ENCODE peak calls at places on chromosomes 11 and 22, in ten cellular contexts. R, D, A, O, K, M, L, S, U and I are unnamed samples.

GRCh38 chr11:125221499-125221898 is 56.9 kb downstream of the PKNOX2 start:
- DNase-seq in L (no peak), K (no peak), O (no peak), D (no peak), S (no peak), M (no peak), U (no peak), A (no peak), R (no peak), I (no peak)

GRCh38 chr22:25139062-25139461 is 60.6 kb upstream of the CRYBB3 start:
- DNase-seq in U (no peak), K (no peak), L (no peak), A (no peak), D (no peak), S (peak; percentile 63), M (no peak), R (no peak), O (no peak), I (no peak)

GRCh38 chr22:30078320-30079311 is 1.6 kb upstream of the HORMAD2 start:
- DNase-seq in K (no peak), D (no peak), S (no peak), M (peak; percentile 16), R (no peak), L (no peak), A (no peak), U (no peak), O (no peak), I (peak; percentile 62)

GRCh38 chr11:120198787-120199469 is 11.9 kb upstream of the OAF start:
- DNase-seq in M (no peak), S (no peak), L (no peak), D (no peak), K (no peak), R (no peak), A (no peak), O (no peak), U (no peak), I (no peak)

GRCh38 chr11:93729129-93729616 is 12.1 kb downstream of the TAF1D start:
- DNase-seq in O (no peak), A (no peak), D (no peak), S (no peak), M (no peak), L (no peak), K (no peak), R (no peak), U (no peak), I (no peak)

GRCh38 chr22:45448431-45448830 is 34.9 kb downstream of the RIBC2 start:
- DNase-seq in A (no peak), D (no peak), U (no peak), K (no peak), S (peak; percentile 47), L (no peak), M (no peak), O (no peak), R (no peak), I (no peak)

GRCh38 chr11:13256216-13256615 is 21.4 kb upstream of the BMAL1 start:
- DNase-seq in O (no peak), D (no peak), L (no peak), K (no peak), M (no peak), R (no peak), S (no peak), U (no peak), A (no peak), I (no peak)

GRCh38 chr22:37547249-37547741 is 13.0 kb upstream of the CDC42EP1 start:
- DNase-seq in A (peak; percentile 17), D (no peak), O (no peak), K (no peak), L (no peak), S (no peak), R (no peak), M (no peak), U (no peak), I (no peak)

GRCh38 chr11:102451693-102452460 is 688 bp downstream of the TMEM123 start:
- DNase-seq in U (peak; percentile 38), A (peak; percentile 63), K (no peak), S (peak; percentile 67), L (peak; percentile 74), D (peak; percentile 67), M (peak; percentile 49), R (peak; percentile 39), O (peak; percentile 54), I (peak; percentile 89)

GRCh38 chr11:128497057-128497957 is 90.1 kb downstream of the ETS1 start:
- DNase-seq in A (peak; percentile 99), U (no peak), M (peak; percentile 59), R (no peak), O (no peak), K (peak; percentile 64), S (peak; percentile 43), L (no peak), D (no peak), I (peak; percentile 58)

GRCh38 chr11:121100943-121101342 is at the start of gene TECTA:
- DNase-seq in U (no peak), A (no peak), M (no peak), D (no peak), L (no peak), S (no peak), K (no peak), R (no peak), O (no peak), I (no peak)

GRCh38 chr11:61711037-61711436 is 30.8 kb downstream of the DAGLA start:
- DNase-seq in U (no peak), D (no peak), A (no peak), R (no peak), M (no peak), L (no peak), O (no peak), K (no peak), S (no peak), I (no peak)

GRCh38 chr11:76782526-76783293 is 446 bp upstream of the TSKU start:
- DNase-seq in D (no peak), O (no peak), L (peak; percentile 94), K (no peak), A (peak; percentile 99), U (no peak), S (peak; percentile 92), R (peak; percentile 41), M (peak; percentile 91), I (peak; percentile 59)

GRCh38 chr11:59283825-59284772 is 71.4 kb upstream of the MPEG1 start:
- DNase-seq in D (peak; percentile 63), R (no peak), A (peak; percentile 60), O (peak; percentile 12), S (no peak), L (no peak), M (peak; percentile 50), U (no peak), K (no peak), I (no peak)

GRCh38 chr22:39364646-39365405 is 15.0 kb downstream of the SYNGR1 start:
- DNase-seq in A (no peak), U (no peak), O (no peak), R (no peak), K (no peak), M (no peak), S (no peak), D (no peak), L (no peak), I (no peak)

GRCh38 chr11:114137054-114137453 is 77.5 kb downstream of the ZBTB16 start:
- DNase-seq in S (no peak), K (no peak), A (peak; percentile 54), U (no peak), M (no peak), D (no peak), R (no peak), L (no peak), O (no peak), I (no peak)

GRCh38 chr22:46491936-46492335 is 45.5 kb downstream of the CELSR1 start:
- DNase-seq in L (no peak), U (no peak), A (peak; percentile 46), R (no peak), D (no peak), M (no peak), O (no peak), S (no peak), K (no peak), I (no peak)

GRCh38 chr11:128238521-128239222 is 348.7 kb downstream of the ETS1 start:
- DNase-seq in A (no peak), R (no peak), O (no peak), S (no peak), M (no peak), U (no peak), D (no peak), L (no peak), K (no peak), I (no peak)

GRCh38 chr11:28521075-28521474 is 412.9 kb downstream of the METTL15 start:
- DNase-seq in R (no peak), M (no peak), K (no peak), S (no peak), A (no peak), O (no peak), L (no peak), D (no peak), U (no peak), I (no peak)

GRCh38 chr11:73259406-73260126 is 12.6 kb upstream of the P2RY6 start:
- DNase-seq in L (peak; percentile 39), O (no peak), U (no peak), K (no peak), D (no peak), R (no peak), M (no peak), S (no peak), A (no peak), I (no peak)

GRCh38 chr11:12765428-12765827 is 91.2 kb downstream of the TEAD1 start:
- DNase-seq in D (no peak), R (no peak), S (peak; percentile 77), A (peak; percentile 74), L (no peak), O (no peak), M (no peak), U (no peak), K (no peak), I (no peak)

GRCh38 chr11:47971501-47971900 is 8.9 kb upstream of the PTPRJ start:
- DNase-seq in R (no peak), A (no peak), L (no peak), U (no peak), O (no peak), S (no peak), M (no peak), K (no peak), D (no peak), I (no peak)

GRCh38 chr11:46450846-46451470 is 59.4 kb upstream of the CHRM4 start:
- DNase-seq in K (no peak), U (no peak), S (no peak), D (no peak), O (no peak), R (no peak), L (no peak), A (peak; percentile 14), M (no peak), I (no peak)